ENCODE peak calls at places on chromosome 3, in seven cellular contexts. V is HepG2, W is GM12878, D is SK-N-SH, I is K562, P is HCT116, N is H1. Q is an unnamed sample. For H3K4me1, the result is how much of the 10 kb centered on the place peaks cover.

GRCh38 chr3:195718477-195718984 is 2.2 kb upstream of the MUC20 start:
- DNase-seq in V (no peak), W (no peak), D (no peak), I (no peak), P (no peak), N (no peak), Q (no peak)

GRCh38 chr3:100210777-100211145 is 50.0 kb upstream of the TBC1D23 start:
- DNase-seq in V (no peak), W (no peak), D (no peak), I (no peak), P (no peak), N (peak), Q (no peak)

GRCh38 chr3:60935709-60936108 is 315.5 kb downstream of the FHIT start:
- DNase-seq in V (no peak), W (no peak), D (no peak), I (no peak), P (peak), N (no peak), Q (peak)

GRCh38 chr3:99953596-99953995 is 135.9 kb downstream of the CMSS1 start:
- DNase-seq in V (no peak), W (no peak), D (no peak), I (no peak), P (no peak), N (no peak), Q (no peak)

GRCh38 chr3:13095408-13095861 is 22.2 kb upstream of the IQSEC1 start:
- DNase-seq in V (no peak), W (no peak), D (no peak), I (no peak), P (no peak), N (no peak), Q (no peak)

GRCh38 chr3:13073042-13073906 is at the start of gene IQSEC1:
- DNase-seq in V (no peak), W (no peak), D (peak), I (peak), P (no peak), N (no peak), Q (no peak)

GRCh38 chr3:149472393-149472792 is 2.1 kb upstream of the TM4SF4 start:
- DNase-seq in V (no peak), W (no peak), D (no peak), I (no peak), P (no peak), N (no peak), Q (no peak)

GRCh38 chr3:18295171-18295920 is 129.8 kb downstream of the SATB1 start:
- DNase-seq in V (peak), W (no peak), D (peak), I (peak), P (peak), N (peak), Q (peak)

GRCh38 chr3:72185549-72186484 is 400.9 kb upstream of the PROK2 start:
- DNase-seq in V (peak), W (no peak), D (no peak), I (peak), P (no peak), N (no peak), Q (no peak)

GRCh38 chr3:133016838-133017309 is 21.3 kb upstream of the TMEM108 start:
- DNase-seq in V (no peak), W (no peak), D (peak), I (no peak), P (no peak), N (no peak), Q (no peak)

GRCh38 chr3:169564883-169565282 is 98.6 kb downstream of the MECOM start:
- DNase-seq in V (no peak), W (no peak), D (peak), I (peak), P (no peak), N (no peak), Q (no peak)

GRCh38 chr3:106157411-106157810 is 288.6 kb upstream of the CBLB start:
- DNase-seq in V (no peak), W (no peak), D (no peak), I (no peak), P (no peak), N (no peak), Q (no peak)

GRCh38 chr3:84724877-84725276 is 233.9 kb upstream of the CADM2 start:
- DNase-seq in V (no peak), W (no peak), D (no peak), I (no peak), P (no peak), N (no peak), Q (peak)

GRCh38 chr3:197686899-197687298 is 49.8 kb downstream of the RUBCN start:
- DNase-seq in V (no peak), W (no peak), D (no peak), I (no peak), P (no peak), N (no peak), Q (no peak)

GRCh38 chr3:129604942-129605592 is 1.4 kb downstream of the PLXND1 start:
- DNase-seq in V (no peak), W (no peak), D (peak), I (no peak), P (no peak), N (no peak), Q (no peak)
- H3K4me1 ChIP-seq in V (half or more), W (under half), D (under half), I (under half), P (half or more), N (half or more), Q (half or more)

GRCh38 chr3:40780801-40781406 is 256.1 kb downstream of the ZNF621 start:
- DNase-seq in V (no peak), W (no peak), D (no peak), I (no peak), P (no peak), N (no peak), Q (no peak)

GRCh38 chr3:40779039-40779438 is 254.3 kb downstream of the ZNF621 start:
- DNase-seq in V (no peak), W (no peak), D (no peak), I (no peak), P (no peak), N (no peak), Q (no peak)

GRCh38 chr3:40780341-40780800 is 255.6 kb downstream of the ZNF621 start:
- DNase-seq in V (peak), W (no peak), D (no peak), I (no peak), P (no peak), N (no peak), Q (no peak)

GRCh38 chr3:40782086-40782721 is 257.4 kb downstream of the ZNF621 start:
- DNase-seq in V (peak), W (no peak), D (no peak), I (no peak), P (no peak), N (no peak), Q (no peak)
- TF ChIP-seq CTCF in V (peak), W (peak), D (no peak), I (peak), P (peak), N (peak), Q (no peak)

DNA sequence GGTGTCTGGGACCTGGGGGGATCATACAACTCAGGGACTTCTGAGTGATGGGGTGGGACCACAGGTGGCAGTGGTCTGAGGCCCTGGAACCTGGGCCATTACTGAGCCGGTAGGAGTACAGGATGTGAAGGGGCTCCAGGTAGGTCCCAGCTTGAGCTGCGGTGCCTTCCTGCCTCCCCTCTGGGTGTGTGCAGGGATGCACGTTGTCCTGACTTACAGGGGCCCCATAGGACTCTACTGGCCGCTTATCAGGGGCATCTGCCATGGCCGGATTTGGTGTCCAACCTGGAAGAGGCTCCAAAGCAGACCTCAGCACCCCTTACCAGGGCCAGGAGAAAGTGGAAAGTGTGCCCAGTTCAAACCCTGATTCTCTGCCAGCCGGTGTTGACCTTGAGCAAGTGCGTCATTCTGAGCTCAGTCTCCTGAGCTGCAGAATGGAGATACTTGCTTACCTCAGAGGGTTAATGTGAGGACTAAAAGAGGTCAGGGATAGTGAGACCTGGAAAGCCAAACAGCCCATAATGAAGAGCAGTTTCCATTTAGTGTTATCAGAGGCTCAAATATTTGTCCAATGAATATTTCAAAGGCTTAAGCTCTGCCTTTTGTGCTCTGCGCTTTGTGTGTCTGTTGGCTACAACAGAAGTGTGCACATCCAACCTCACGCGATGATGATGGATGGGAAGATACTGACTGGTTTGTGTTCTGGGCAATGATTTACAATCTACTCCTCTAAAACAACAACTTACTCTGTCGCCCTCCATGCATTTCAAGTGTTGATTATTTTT is 35.4 kb upstream of the ESYT3 start:
- DNase-seq in V (peak), W (no peak), D (no peak), I (no peak), P (no peak), N (no peak), Q (no peak)
- TF ChIP-seq SIN3A in V (no peak), W (no peak), D (no peak), I (no peak), P (no peak), N (no peak), Q (no peak)

GRCh38 chr3:51673802-51674654 is 3.0 kb downstream of the TEX264 start:
- DNase-seq in V (no peak), W (no peak), D (no peak), I (no peak), P (no peak), N (no peak), Q (no peak)
- H3K4me1 ChIP-seq in V (under half), W (under half), D (under half), I (under half), P (under half), N (under half), Q (under half)

DNA sequence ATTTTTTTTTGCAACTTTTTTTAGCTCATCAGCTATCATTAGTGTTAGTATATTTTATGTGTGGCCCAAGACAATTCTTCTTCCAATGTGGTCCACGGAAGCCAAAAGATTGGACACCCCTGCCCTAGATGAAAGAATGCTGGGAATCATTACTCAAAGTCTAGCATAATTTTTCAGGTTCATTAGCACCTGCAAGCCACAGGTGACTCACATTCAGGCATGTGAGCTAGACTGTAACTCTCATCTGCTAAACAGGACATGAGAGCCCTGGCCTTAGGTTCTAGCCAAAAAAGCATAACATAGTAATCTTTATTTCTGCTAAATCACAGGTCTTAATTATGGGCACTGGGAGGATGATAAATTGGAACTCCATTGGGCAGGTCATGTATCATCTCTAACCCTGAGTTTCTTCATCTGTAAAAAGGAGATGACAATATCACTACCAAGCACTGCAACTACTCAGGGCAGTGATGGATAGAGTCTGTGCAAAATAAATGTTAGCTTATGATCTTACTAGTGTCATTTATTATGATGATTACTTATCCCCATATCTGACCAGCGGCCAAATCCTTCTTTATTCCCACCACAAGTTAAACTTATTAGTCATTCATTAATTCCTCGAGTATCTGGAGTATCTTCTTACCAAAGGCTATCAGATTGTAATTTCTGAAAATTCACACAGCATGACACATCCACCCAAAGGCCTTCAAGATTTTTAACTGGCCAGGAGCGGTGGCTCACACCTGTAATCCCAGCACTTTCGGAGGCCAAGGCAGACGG is 125.0 kb downstream of the PLD1 start:
- DNase-seq in V (no peak), W (no peak), D (no peak), I (no peak), P (no peak), N (no peak), Q (no peak)
- TF ChIP-seq CTCF in V (no peak), W (no peak), D (no peak), I (no peak), P (no peak), N (no peak), Q (no peak)

GRCh38 chr3:157838457-157838856 is 267.8 kb downstream of the SHOX2 start:
- DNase-seq in V (no peak), W (no peak), D (no peak), I (no peak), P (no peak), N (no peak), Q (no peak)

GRCh38 chr3:157830865-157831264 is 275.4 kb downstream of the SHOX2 start:
- DNase-seq in V (no peak), W (no peak), D (no peak), I (no peak), P (no peak), N (no peak), Q (no peak)

GRCh38 chr3:157836022-157836421 is 270.2 kb downstream of the SHOX2 start:
- DNase-seq in V (no peak), W (no peak), D (no peak), I (no peak), P (no peak), N (no peak), Q (no peak)

GRCh38 chr3:157837341-157837740 is 268.9 kb downstream of the SHOX2 start:
- DNase-seq in V (no peak), W (no peak), D (no peak), I (no peak), P (no peak), N (no peak), Q (no peak)

GRCh38 chr3:157832588-157832987 is 273.6 kb downstream of the SHOX2 start:
- DNase-seq in V (no peak), W (no peak), D (no peak), I (no peak), P (no peak), N (no peak), Q (no peak)
- TF ChIP-seq SIN3A in V (no peak), W (no peak), D (no peak), I (no peak), P (no peak), N (no peak), Q (no peak)

GRCh38 chr3:194129581-194130133 is 6.3 kb upstream of the HES1 start:
- DNase-seq in V (peak), W (no peak), D (no peak), I (no peak), P (no peak), N (no peak), Q (no peak)
- H3K4me1 ChIP-seq in V (under half), W (under half), D (under half), I (under half), P (under half), N (under half), Q (under half)